ENCODE peak calls at places on chromosome 18, in eight cellular contexts. One of them, this sample, is unnamed.

GRCh38 chr18:72991379-72991778 is 123.6 kb upstream of the NETO1 start:
- DNase-seq in uterus: no peak
- DNase-seq in H1: no peak
- DNase-seq in body of pancreas: no peak
- DNase-seq in sigmoid colon: no peak
- DNase-seq in thyroid gland: no peak
- DNase-seq in A549: no peak
- DNase-seq in HepG2: no peak
- DNase-seq in this sample: no peak

GRCh38 chr18:35369126-35369525 is 8.0 kb downstream of the ZNF396 start:
- DNase-seq in uterus: no peak
- DNase-seq in H1: no peak
- DNase-seq in body of pancreas: no peak
- DNase-seq in sigmoid colon: no peak
- DNase-seq in thyroid gland: no peak
- DNase-seq in A549: no peak
- DNase-seq in HepG2: no peak
- DNase-seq in this sample: no peak

GRCh38 chr18:51068111-51068510 is 38.1 kb downstream of the SMAD4 start:
- DNase-seq in uterus: no peak
- DNase-seq in H1: no peak
- DNase-seq in body of pancreas: no peak
- DNase-seq in sigmoid colon: no peak
- DNase-seq in thyroid gland: no peak
- DNase-seq in A549: no peak
- DNase-seq in HepG2: no peak
- DNase-seq in this sample: no peak

GRCh38 chr18:73340135-73340934 is 472.5 kb upstream of the NETO1 start:
- DNase-seq in uterus: no peak
- DNase-seq in H1: no peak
- DNase-seq in body of pancreas: peak
- DNase-seq in sigmoid colon: no peak
- DNase-seq in thyroid gland: peak
- DNase-seq in A549: no peak
- DNase-seq in HepG2: peak
- DNase-seq in this sample: no peak

GRCh38 chr18:41745166-41746049 is 209.6 kb upstream of the PIK3C3 start:
- DNase-seq in uterus: no peak
- DNase-seq in H1: peak
- DNase-seq in body of pancreas: peak
- DNase-seq in sigmoid colon: no peak
- DNase-seq in thyroid gland: peak
- DNase-seq in A549: peak
- DNase-seq in HepG2: peak
- DNase-seq in this sample: no peak

GRCh38 chr18:35376393-35376741 is 770 bp downstream of the ZNF396 start:
- DNase-seq in uterus: no peak
- DNase-seq in H1: no peak
- DNase-seq in body of pancreas: peak
- DNase-seq in sigmoid colon: no peak
- DNase-seq in thyroid gland: peak
- DNase-seq in A549: no peak
- DNase-seq in HepG2: no peak
- DNase-seq in this sample: no peak

GRCh38 chr18:34942975-34943374 is 98.2 kb upstream of the MAPRE2 start:
- DNase-seq in uterus: no peak
- DNase-seq in H1: no peak
- DNase-seq in body of pancreas: no peak
- DNase-seq in sigmoid colon: no peak
- DNase-seq in thyroid gland: no peak
- DNase-seq in A549: no peak
- DNase-seq in HepG2: peak
- DNase-seq in this sample: no peak

GRCh38 chr18:28961669-28962228 is 784.8 kb upstream of the CDH2 start:
- DNase-seq in uterus: no peak
- DNase-seq in H1: peak
- DNase-seq in body of pancreas: no peak
- DNase-seq in sigmoid colon: no peak
- DNase-seq in thyroid gland: no peak
- DNase-seq in A549: peak
- DNase-seq in HepG2: peak
- DNase-seq in this sample: no peak

GRCh38 chr18:72738136-72738535 is 129.7 kb downstream of the NETO1 start:
- DNase-seq in uterus: no peak
- DNase-seq in H1: no peak
- DNase-seq in body of pancreas: no peak
- DNase-seq in sigmoid colon: no peak
- DNase-seq in thyroid gland: no peak
- DNase-seq in A549: no peak
- DNase-seq in HepG2: no peak
- DNase-seq in this sample: no peak

GRCh38 chr18:47964086-47964485 is 33.6 kb upstream of the SMAD2 start:
- DNase-seq in uterus: no peak
- DNase-seq in H1: no peak
- DNase-seq in body of pancreas: no peak
- DNase-seq in sigmoid colon: no peak
- DNase-seq in thyroid gland: no peak
- DNase-seq in A549: no peak
- DNase-seq in HepG2: no peak
- DNase-seq in this sample: no peak

GRCh38 chr18:7521226-7521856 is 45.8 kb upstream of the PTPRM start:
- DNase-seq in uterus: no peak
- DNase-seq in H1: no peak
- DNase-seq in body of pancreas: no peak
- DNase-seq in sigmoid colon: no peak
- DNase-seq in thyroid gland: peak
- DNase-seq in A549: no peak
- DNase-seq in HepG2: no peak
- DNase-seq in this sample: no peak

GRCh38 chr18:25349926-25350560 is 1.9 kb downstream of the ZNF521 start:
- DNase-seq in uterus: peak
- DNase-seq in H1: peak
- DNase-seq in body of pancreas: no peak
- DNase-seq in sigmoid colon: peak
- DNase-seq in thyroid gland: peak
- DNase-seq in A549: no peak
- DNase-seq in HepG2: no peak
- DNase-seq in this sample: peak
- H3K4me3 ChIP-seq in uterus: peak
- H3K4me3 ChIP-seq in H1: peak
- H3K4me3 ChIP-seq in body of pancreas: no peak
- H3K4me3 ChIP-seq in sigmoid colon: peak
- H3K4me3 ChIP-seq in thyroid gland: peak
- H3K4me3 ChIP-seq in A549: peak
- H3K4me3 ChIP-seq in HepG2: no peak
- H3K4me3 ChIP-seq in this sample: peak

GRCh38 chr18:80034852-80035406 is 695 bp downstream of the RBFA start:
- DNase-seq in uterus: no peak
- DNase-seq in H1: no peak
- DNase-seq in body of pancreas: no peak
- DNase-seq in sigmoid colon: no peak
- DNase-seq in thyroid gland: peak
- DNase-seq in A549: no peak
- DNase-seq in HepG2: no peak
- DNase-seq in this sample: no peak
- TF ChIP-seq CTCF in uterus: no peak
- TF ChIP-seq CTCF in H1: no peak
- TF ChIP-seq CTCF in body of pancreas: no peak
- TF ChIP-seq CTCF in sigmoid colon: peak
- TF ChIP-seq CTCF in thyroid gland: no peak
- TF ChIP-seq CTCF in A549: no peak
- TF ChIP-seq CTCF in HepG2: no peak
- TF ChIP-seq CTCF in this sample: no peak

DNA sequence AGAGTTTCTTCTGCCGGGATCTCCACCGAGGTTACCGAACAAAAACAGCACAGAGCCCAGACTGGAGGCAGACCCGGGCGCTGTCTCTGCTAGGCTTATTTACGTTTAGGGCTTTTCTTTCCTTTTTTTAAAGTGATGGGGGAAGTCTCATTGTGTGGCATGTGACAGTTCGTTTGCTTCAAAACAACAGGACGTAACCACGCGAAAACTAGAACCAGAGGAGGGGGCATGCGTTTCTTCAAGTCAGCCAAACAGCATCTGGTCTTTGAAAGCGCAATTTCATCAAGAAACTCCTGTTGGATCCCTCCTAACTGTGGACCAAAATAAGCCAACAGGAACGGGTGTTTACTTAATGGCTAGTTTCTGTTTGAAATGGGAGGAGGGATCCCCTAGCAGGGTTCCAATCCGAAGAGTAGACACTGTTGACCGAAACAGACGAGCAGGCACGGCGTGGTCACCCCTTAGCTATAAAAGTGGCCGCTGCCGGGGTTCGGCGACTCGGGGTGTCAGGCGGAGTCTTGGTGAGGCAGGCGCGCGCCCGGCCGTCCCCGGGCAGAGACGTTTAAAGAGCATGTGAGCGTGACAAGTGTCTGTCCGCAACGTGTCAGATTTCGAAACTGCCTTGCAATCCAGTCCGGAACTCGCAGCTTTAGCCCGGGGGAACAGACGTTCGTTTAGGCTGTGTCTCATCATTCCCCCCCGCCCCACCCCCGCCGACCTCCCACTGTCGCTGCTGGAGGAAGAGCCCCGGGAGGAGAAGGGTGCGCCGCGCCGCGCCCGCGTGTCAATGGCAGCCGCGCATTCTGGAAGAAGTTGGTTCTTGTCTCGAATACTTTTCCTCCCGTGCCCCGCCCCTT is 899 bp upstream of the TGIF1 start:
- DNase-seq in uterus: peak
- DNase-seq in H1: peak
- DNase-seq in body of pancreas: peak
- DNase-seq in sigmoid colon: peak
- DNase-seq in thyroid gland: peak
- DNase-seq in A549: no peak
- DNase-seq in HepG2: peak
- DNase-seq in this sample: peak
- TF ChIP-seq POLR2A in uterus: peak
- TF ChIP-seq POLR2A in H1: no peak
- TF ChIP-seq POLR2A in body of pancreas: peak
- TF ChIP-seq POLR2A in sigmoid colon: peak
- TF ChIP-seq POLR2A in thyroid gland: peak
- TF ChIP-seq POLR2A in A549: peak
- TF ChIP-seq POLR2A in HepG2: peak
- TF ChIP-seq POLR2A in this sample: no peak

GRCh38 chr18:21739604-21740473 is 753 bp upstream of the MIB1 start:
- DNase-seq in uterus: peak
- DNase-seq in H1: no peak
- DNase-seq in body of pancreas: no peak
- DNase-seq in sigmoid colon: no peak
- DNase-seq in thyroid gland: peak
- DNase-seq in A549: no peak
- DNase-seq in HepG2: no peak
- DNase-seq in this sample: no peak
- H3K4me3 ChIP-seq in uterus: peak
- H3K4me3 ChIP-seq in H1: peak
- H3K4me3 ChIP-seq in body of pancreas: no peak
- H3K4me3 ChIP-seq in sigmoid colon: peak
- H3K4me3 ChIP-seq in thyroid gland: peak
- H3K4me3 ChIP-seq in A549: peak
- H3K4me3 ChIP-seq in HepG2: peak
- H3K4me3 ChIP-seq in this sample: no peak

GRCh38 chr18:23703987-23704384 is 14.7 kb downstream of the LAMA3 start:
- DNase-seq in uterus: no peak
- DNase-seq in H1: no peak
- DNase-seq in body of pancreas: no peak
- DNase-seq in sigmoid colon: no peak
- DNase-seq in thyroid gland: no peak
- DNase-seq in A549: no peak
- DNase-seq in HepG2: no peak
- DNase-seq in this sample: no peak

GRCh38 chr18:23704806-23705205 is 15.6 kb downstream of the LAMA3 start:
- DNase-seq in uterus: no peak
- DNase-seq in H1: no peak
- DNase-seq in body of pancreas: no peak
- DNase-seq in sigmoid colon: no peak
- DNase-seq in thyroid gland: no peak
- DNase-seq in A549: no peak
- DNase-seq in HepG2: no peak
- DNase-seq in this sample: no peak

GRCh38 chr18:23701544-23702064 is 12.4 kb downstream of the LAMA3 start:
- DNase-seq in uterus: no peak
- DNase-seq in H1: no peak
- DNase-seq in body of pancreas: no peak
- DNase-seq in sigmoid colon: no peak
- DNase-seq in thyroid gland: no peak
- DNase-seq in A549: no peak
- DNase-seq in HepG2: no peak
- DNase-seq in this sample: no peak

GRCh38 chr18:23702606-23703005 is 13.4 kb downstream of the LAMA3 start:
- DNase-seq in uterus: no peak
- DNase-seq in H1: no peak
- DNase-seq in body of pancreas: no peak
- DNase-seq in sigmoid colon: no peak
- DNase-seq in thyroid gland: no peak
- DNase-seq in A549: no peak
- DNase-seq in HepG2: no peak
- DNase-seq in this sample: no peak

GRCh38 chr18:23703057-23703986 is 14.1 kb downstream of the LAMA3 start:
- DNase-seq in uterus: no peak
- DNase-seq in H1: no peak
- DNase-seq in body of pancreas: no peak
- DNase-seq in sigmoid colon: no peak
- DNase-seq in thyroid gland: no peak
- DNase-seq in A549: peak
- DNase-seq in HepG2: peak
- DNase-seq in this sample: no peak
- TF ChIP-seq CTCF in uterus: peak
- TF ChIP-seq CTCF in H1: peak
- TF ChIP-seq CTCF in body of pancreas: peak
- TF ChIP-seq CTCF in sigmoid colon: peak
- TF ChIP-seq CTCF in thyroid gland: peak
- TF ChIP-seq CTCF in A549: peak
- TF ChIP-seq CTCF in HepG2: peak
- TF ChIP-seq CTCF in this sample: no peak